ENCODE peak calls at places on chromosomes 11 and 22, in seven cellular contexts. M, C, E, Y, A, K and T are unnamed samples.

GRCh38 chr22:47215851-47216250 is 453.4 kb downstream of the TBC1D22A start:
- DNase-seq in M (no peak), C (no peak), E (no peak), Y (no peak), A (no peak), K (no peak), T (no peak)

GRCh38 chr11:1048375-1049070 is 12.0 kb upstream of the MUC6 start:
- DNase-seq in M (no peak), C (no peak), E (no peak), Y (no peak), A (no peak), K (no peak), T (no peak)

GRCh38 chr11:45169310-45170072 is 23.1 kb downstream of the PRDM11 start:
- DNase-seq in M (no peak), C (no peak), E (no peak), Y (no peak), A (no peak), K (no peak), T (no peak)

GRCh38 chr22:30262917-30263741 is 3.5 kb downstream of the OSM start:
- DNase-seq in M (peak; percentile 89), C (peak; percentile 57), E (peak; percentile 73), Y (peak; percentile 64), A (peak; percentile 85), K (peak; percentile 87), T (peak; percentile 70)

GRCh38 chr22:45491841-45492240 is 10.8 kb upstream of the FBLN1 start:
- DNase-seq in M (no peak), C (no peak), E (no peak), Y (no peak), A (no peak), K (no peak), T (no peak)

GRCh38 chr11:85628771-85629341 is 463 bp downstream of the TMEM126B start:
- DNase-seq in M (peak; percentile 3), C (no peak), E (no peak), Y (no peak), A (no peak), K (no peak), T (no peak)

GRCh38 chr11:68584097-68584496 is 100.2 kb upstream of the GAL start:
- DNase-seq in M (peak; percentile 82), C (peak; percentile 5), E (peak; percentile 52), Y (peak; percentile 29), A (peak; percentile 72), K (peak; percentile 65), T (no peak)

GRCh38 chr11:16217631-16218030 is 138.7 kb downstream of the SOX6 start:
- DNase-seq in M (no peak), C (no peak), E (no peak), Y (no peak), A (no peak), K (no peak), T (no peak)

GRCh38 chr22:46242023-46242422 is 8.1 kb downstream of the CDPF1 start:
- DNase-seq in M (no peak), C (no peak), E (no peak), Y (no peak), A (no peak), K (no peak), T (no peak)

GRCh38 chr11:67631853-67632174 is 2.1 kb upstream of the NUDT8 start:
- DNase-seq in M (no peak), C (no peak), E (no peak), Y (no peak), A (no peak), K (no peak), T (no peak)

GRCh38 chr11:12212821-12213185 is 102.4 kb downstream of the MICAL2 start:
- DNase-seq in M (no peak), C (no peak), E (no peak), Y (no peak), A (no peak), K (no peak), T (no peak)

GRCh38 chr11:12209096-12209495 is 98.7 kb downstream of the MICAL2 start:
- DNase-seq in M (no peak), C (no peak), E (no peak), Y (no peak), A (no peak), K (no peak), T (no peak)

GRCh38 chr11:12211331-12212065 is 101.1 kb downstream of the MICAL2 start:
- DNase-seq in M (no peak), C (no peak), E (no peak), Y (no peak), A (no peak), K (no peak), T (no peak)

GRCh38 chr11:12212181-12212820 is 101.9 kb downstream of the MICAL2 start:
- DNase-seq in M (no peak), C (no peak), E (no peak), Y (no peak), A (no peak), K (no peak), T (no peak)

GRCh38 chr11:12210200-12210599 is 99.8 kb downstream of the MICAL2 start:
- DNase-seq in M (no peak), C (no peak), E (no peak), Y (no peak), A (no peak), K (no peak), T (no peak)
- H3K4me1 ChIP-seq in M (peaks cover 2% of the 10 kb centered on the region), C (no peaks in the 10 kb centered on the region), E (no peaks in the 10 kb centered on the region), Y (peaks cover 6% of the 10 kb centered on the region), A (peaks cover 3% of the 10 kb centered on the region), K (peaks cover 2% of the 10 kb centered on the region), T (no peaks in the 10 kb centered on the region)

GRCh38 chr22:44142421-44143116 is 38.2 kb upstream of the PARVG start:
- DNase-seq in M (no peak), C (no peak), E (peak; percentile 54), Y (no peak), A (no peak), K (no peak), T (no peak)

GRCh38 chr22:44145544-44145943 is 35.2 kb upstream of the PARVG start:
- DNase-seq in M (no peak), C (no peak), E (peak; percentile 16), Y (no peak), A (no peak), K (peak; percentile 61), T (no peak)

GRCh38 chr22:44143117-44143495 is 37.6 kb upstream of the PARVG start:
- DNase-seq in M (no peak), C (no peak), E (peak; percentile 16), Y (no peak), A (no peak), K (no peak), T (no peak)

GRCh38 chr22:44144046-44144569 is 36.6 kb upstream of the PARVG start:
- DNase-seq in M (no peak), C (no peak), E (no peak), Y (no peak), A (no peak), K (no peak), T (no peak)

DNA sequence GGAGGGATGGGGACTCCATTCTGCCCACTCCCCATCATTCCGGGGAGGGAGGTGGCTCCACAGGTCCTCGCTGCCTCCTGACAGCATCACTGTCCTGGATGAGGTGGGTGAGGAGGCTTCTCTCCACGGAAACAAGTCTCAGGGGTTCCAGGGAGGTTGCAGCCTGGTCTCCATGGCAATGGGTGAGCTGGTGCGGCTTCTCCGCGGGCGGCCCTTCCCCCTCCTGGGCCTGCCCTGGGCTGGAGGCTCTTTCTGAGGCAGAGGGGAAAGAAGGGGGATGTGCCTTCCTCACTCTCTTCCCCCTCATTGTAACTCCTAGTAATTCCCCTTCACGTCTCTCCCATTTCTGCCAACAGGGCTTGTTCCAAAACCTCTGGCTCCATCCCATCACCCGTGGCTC is 37.1 kb upstream of the PARVG start:
- DNase-seq in M (no peak), C (no peak), E (no peak), Y (no peak), A (no peak), K (no peak), T (no peak)
- H3K4me1 ChIP-seq in M (peaks cover 54% of the 10 kb centered on the region), C (no peaks in the 10 kb centered on the region), E (no peaks in the 10 kb centered on the region), Y (no peaks in the 10 kb centered on the region), A (no peaks in the 10 kb centered on the region), K (peaks cover 36% of the 10 kb centered on the region), T (no peaks in the 10 kb centered on the region)

GRCh38 chr11:69635804-69636511 is 5.0 kb upstream of the CCND1 start:
- DNase-seq in M (no peak), C (no peak), E (no peak), Y (no peak), A (no peak), K (no peak), T (no peak)

GRCh38 chr11:69637601-69637955 is 3.4 kb upstream of the CCND1 start:
- DNase-seq in M (peak; percentile 55), C (no peak), E (no peak), Y (no peak), A (no peak), K (no peak), T (no peak)

GRCh38 chr11:69635210-69635609 is 5.7 kb upstream of the CCND1 start:
- DNase-seq in M (no peak), C (no peak), E (no peak), Y (no peak), A (no peak), K (no peak), T (no peak)

GRCh38 chr11:69636870-69637600 is 3.9 kb upstream of the CCND1 start:
- DNase-seq in M (no peak), C (no peak), E (no peak), Y (no peak), A (no peak), K (no peak), T (no peak)

DNA sequence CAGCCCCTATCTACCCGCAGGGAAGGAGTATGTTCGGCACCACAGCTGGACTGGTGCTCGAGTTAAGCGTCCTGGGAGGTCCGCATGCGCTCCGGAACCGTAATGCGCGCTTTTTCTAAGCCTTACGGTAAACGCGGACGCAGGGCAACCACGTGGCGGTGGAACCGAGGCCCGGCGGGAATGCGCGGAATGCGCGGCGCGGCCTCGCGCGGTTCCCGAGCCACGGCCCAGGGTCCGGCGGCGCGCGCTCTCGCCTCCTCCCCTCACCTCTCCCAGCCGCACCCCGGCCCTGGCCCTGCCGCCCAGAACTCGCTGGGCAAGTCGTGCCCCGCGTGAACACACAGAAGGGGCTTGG is 4.5 kb upstream of the CCND1 start:
- DNase-seq in M (peak; percentile 93), C (no peak), E (peak; percentile 61), Y (no peak), A (peak; percentile 78), K (peak; percentile 90), T (peak; percentile 86)
- H3K4me1 ChIP-seq in M (peaks cover 23% of the 10 kb centered on the region), C (peaks cover 46% of the 10 kb centered on the region), E (peaks cover 50% of the 10 kb centered on the region), Y (peaks cover 36% of the 10 kb centered on the region), A (peaks cover 36% of the 10 kb centered on the region), K (no peaks in the 10 kb centered on the region), T (no peaks in the 10 kb centered on the region)

DNA sequence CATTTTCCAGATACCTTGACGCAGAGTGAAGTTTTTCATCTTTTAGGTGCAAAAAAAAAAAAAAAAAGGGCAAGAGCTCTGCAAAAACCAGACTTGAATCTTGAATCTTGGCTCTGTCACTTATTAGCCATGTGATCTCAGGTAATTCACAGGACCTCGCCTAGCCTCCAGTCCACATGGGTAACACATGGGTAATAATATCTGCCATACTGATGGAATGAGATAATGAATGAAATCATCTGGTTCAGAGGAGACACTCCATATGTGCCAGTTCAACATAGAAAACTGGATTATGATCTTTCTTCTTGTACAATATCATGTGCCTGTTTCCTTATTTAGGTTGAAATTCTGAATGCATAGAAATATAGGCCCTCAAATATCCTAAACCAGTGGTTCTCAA is 8.6 kb upstream of the AMOTL1 start:
- DNase-seq in M (no peak), C (no peak), E (no peak), Y (no peak), A (no peak), K (no peak), T (no peak)
- H3K4me1 ChIP-seq in M (no peaks in the 10 kb centered on the region), C (no peaks in the 10 kb centered on the region), E (no peaks in the 10 kb centered on the region), Y (no peaks in the 10 kb centered on the region), A (peaks cover 31% of the 10 kb centered on the region), K (no peaks in the 10 kb centered on the region), T (no peaks in the 10 kb centered on the region)